ENCODE peak calls at places on chromosomes 5 and 9, in seven cellular contexts. One of them, this sample, is unnamed.
A peak's percentile ranks its signal among the peaks of the same experiment; 100 is the strongest.

GRCh38 chr5:145587308-145588071 is 247.7 kb downstream of the PRELID2 start:
- DNase-seq in A549: peak; percentile 45
- DNase-seq in effector memory CD4-positive, alpha-beta T cell: no peak
- DNase-seq in A673: peak; percentile 23
- DNase-seq in PC-9: peak; percentile 73
- DNase-seq in colonic mucosa: no peak
- DNase-seq in thoracic aorta: no peak
- DNase-seq in this sample: no peak

GRCh38 chr5:59238126-59238902 is 655.2 kb downstream of the PDE4D start:
- DNase-seq in A549: no peak
- DNase-seq in effector memory CD4-positive, alpha-beta T cell: no peak
- DNase-seq in A673: no peak
- DNase-seq in PC-9: no peak
- DNase-seq in colonic mucosa: no peak
- DNase-seq in thoracic aorta: no peak
- DNase-seq in this sample: no peak

GRCh38 chr9:124203818-124204217 is 53.9 kb upstream of the NEK6 start:
- DNase-seq in A549: no peak
- DNase-seq in effector memory CD4-positive, alpha-beta T cell: no peak
- DNase-seq in A673: no peak
- DNase-seq in PC-9: no peak
- DNase-seq in colonic mucosa: no peak
- DNase-seq in thoracic aorta: no peak
- DNase-seq in this sample: no peak

GRCh38 chr9:113997610-113998009 is 80.5 kb downstream of the AMBP start:
- DNase-seq in A549: no peak
- DNase-seq in effector memory CD4-positive, alpha-beta T cell: no peak
- DNase-seq in A673: no peak
- DNase-seq in PC-9: no peak
- DNase-seq in colonic mucosa: no peak
- DNase-seq in thoracic aorta: no peak
- DNase-seq in this sample: no peak

GRCh38 chr5:170280090-170280493 is 17.5 kb downstream of the LCP2 start:
- DNase-seq in A549: no peak
- DNase-seq in effector memory CD4-positive, alpha-beta T cell: no peak
- DNase-seq in A673: no peak
- DNase-seq in PC-9: no peak
- DNase-seq in colonic mucosa: no peak
- DNase-seq in thoracic aorta: no peak
- DNase-seq in this sample: no peak

GRCh38 chr5:12777342-12777741 is 873.1 kb upstream of the CTNND2 start:
- DNase-seq in A549: no peak
- DNase-seq in effector memory CD4-positive, alpha-beta T cell: no peak
- DNase-seq in A673: no peak
- DNase-seq in PC-9: no peak
- DNase-seq in colonic mucosa: no peak
- DNase-seq in thoracic aorta: no peak
- DNase-seq in this sample: no peak

GRCh38 chr9:134547161-134548100 is 94.2 kb upstream of the COL5A1 start:
- DNase-seq in A549: no peak
- DNase-seq in effector memory CD4-positive, alpha-beta T cell: no peak
- DNase-seq in A673: no peak
- DNase-seq in PC-9: no peak
- DNase-seq in colonic mucosa: no peak
- DNase-seq in thoracic aorta: no peak
- DNase-seq in this sample: no peak

GRCh38 chr9:133307271-133307670 is 28.7 kb downstream of the SURF6 start:
- DNase-seq in A549: no peak
- DNase-seq in effector memory CD4-positive, alpha-beta T cell: no peak
- DNase-seq in A673: no peak
- DNase-seq in PC-9: no peak
- DNase-seq in colonic mucosa: no peak
- DNase-seq in thoracic aorta: no peak
- DNase-seq in this sample: no peak

GRCh38 chr9:16318516-16319060 is 551.9 kb downstream of the BNC2 start:
- DNase-seq in A549: no peak
- DNase-seq in effector memory CD4-positive, alpha-beta T cell: no peak
- DNase-seq in A673: no peak
- DNase-seq in PC-9: no peak
- DNase-seq in colonic mucosa: no peak
- DNase-seq in thoracic aorta: no peak
- DNase-seq in this sample: no peak

GRCh38 chr5:109992264-109992915 is 302.7 kb downstream of the MAN2A1 start:
- DNase-seq in A549: no peak
- DNase-seq in effector memory CD4-positive, alpha-beta T cell: no peak
- DNase-seq in A673: no peak
- DNase-seq in PC-9: no peak
- DNase-seq in colonic mucosa: no peak
- DNase-seq in thoracic aorta: no peak
- DNase-seq in this sample: no peak

GRCh38 chr5:153999995-154000394 is 38.7 kb downstream of the FAM114A2 start:
- DNase-seq in A549: no peak
- DNase-seq in effector memory CD4-positive, alpha-beta T cell: no peak
- DNase-seq in A673: no peak
- DNase-seq in PC-9: no peak
- DNase-seq in colonic mucosa: no peak
- DNase-seq in thoracic aorta: no peak
- DNase-seq in this sample: no peak

GRCh38 chr5:32326216-32326772 is 13.6 kb upstream of the MTMR12 start:
- DNase-seq in A549: no peak
- DNase-seq in effector memory CD4-positive, alpha-beta T cell: no peak
- DNase-seq in A673: no peak
- DNase-seq in PC-9: peak; percentile 74
- DNase-seq in colonic mucosa: no peak
- DNase-seq in thoracic aorta: no peak
- DNase-seq in this sample: no peak

GRCh38 chr5:121285861-121286527 is 565.7 kb upstream of the FTMT start:
- DNase-seq in A549: no peak
- DNase-seq in effector memory CD4-positive, alpha-beta T cell: no peak
- DNase-seq in A673: no peak
- DNase-seq in PC-9: no peak
- DNase-seq in colonic mucosa: no peak
- DNase-seq in thoracic aorta: no peak
- DNase-seq in this sample: no peak

GRCh38 chr9:83061036-83061435 is 1.9 kb downstream of the RASEF start:
- DNase-seq in A549: peak; percentile 44
- DNase-seq in effector memory CD4-positive, alpha-beta T cell: no peak
- DNase-seq in A673: no peak
- DNase-seq in PC-9: peak; percentile 93
- DNase-seq in colonic mucosa: peak; percentile 61
- DNase-seq in thoracic aorta: no peak
- DNase-seq in this sample: no peak

GRCh38 chr9:71876106-71876505 is 34.9 kb downstream of the ABHD17B start:
- DNase-seq in A549: no peak
- DNase-seq in effector memory CD4-positive, alpha-beta T cell: no peak
- DNase-seq in A673: no peak
- DNase-seq in PC-9: no peak
- DNase-seq in colonic mucosa: no peak
- DNase-seq in thoracic aorta: no peak
- DNase-seq in this sample: no peak

GRCh38 chr9:4855861-4856260 is 63.1 kb downstream of the RCL1 start:
- DNase-seq in A549: no peak
- DNase-seq in effector memory CD4-positive, alpha-beta T cell: no peak
- DNase-seq in A673: no peak
- DNase-seq in PC-9: no peak
- DNase-seq in colonic mucosa: no peak
- DNase-seq in thoracic aorta: no peak
- DNase-seq in this sample: no peak

GRCh38 chr9:105415344-105415980 is 32.4 kb upstream of the FSD1L start:
- DNase-seq in A549: peak; percentile 59
- DNase-seq in effector memory CD4-positive, alpha-beta T cell: peak; percentile 19
- DNase-seq in A673: peak; percentile 66
- DNase-seq in PC-9: no peak
- DNase-seq in colonic mucosa: peak; percentile 72
- DNase-seq in thoracic aorta: no peak
- DNase-seq in this sample: no peak

GRCh38 chr5:93141969-93142368 is 439.1 kb downstream of the NR2F1-AS1 start:
- DNase-seq in A549: no peak
- DNase-seq in effector memory CD4-positive, alpha-beta T cell: no peak
- DNase-seq in A673: no peak
- DNase-seq in PC-9: no peak
- DNase-seq in colonic mucosa: no peak
- DNase-seq in thoracic aorta: no peak
- DNase-seq in this sample: no peak

GRCh38 chr5:96869372-96869641 is 7.0 kb upstream of the ERAP2 start:
- DNase-seq in A549: no peak
- DNase-seq in effector memory CD4-positive, alpha-beta T cell: no peak
- DNase-seq in A673: no peak
- DNase-seq in PC-9: no peak
- DNase-seq in colonic mucosa: no peak
- DNase-seq in thoracic aorta: no peak
- DNase-seq in this sample: no peak

GRCh38 chr5:146461319-146461718 is 14.2 kb downstream of the TCERG1 start:
- DNase-seq in A549: no peak
- DNase-seq in effector memory CD4-positive, alpha-beta T cell: no peak
- DNase-seq in A673: peak; percentile 43
- DNase-seq in PC-9: no peak
- DNase-seq in colonic mucosa: no peak
- DNase-seq in thoracic aorta: no peak
- DNase-seq in this sample: no peak

GRCh38 chr5:14109041-14109747 is 33.9 kb upstream of the TRIO start:
- DNase-seq in A549: no peak
- DNase-seq in effector memory CD4-positive, alpha-beta T cell: no peak
- DNase-seq in A673: peak; percentile 36
- DNase-seq in PC-9: no peak
- DNase-seq in colonic mucosa: peak; percentile 22
- DNase-seq in thoracic aorta: peak; percentile 17
- DNase-seq in this sample: no peak

GRCh38 chr5:148255456-148255855 is 13.1 kb upstream of the SPINK13 start:
- DNase-seq in A549: no peak
- DNase-seq in effector memory CD4-positive, alpha-beta T cell: no peak
- DNase-seq in A673: no peak
- DNase-seq in PC-9: no peak
- DNase-seq in colonic mucosa: no peak
- DNase-seq in thoracic aorta: no peak
- DNase-seq in this sample: no peak
- H3K9me3 ChIP-seq in A549: no peaks in the 10 kb centered on the region
- H3K9me3 ChIP-seq in effector memory CD4-positive, alpha-beta T cell: no peaks in the 10 kb centered on the region
- H3K9me3 ChIP-seq in A673: no peaks in the 10 kb centered on the region
- H3K9me3 ChIP-seq in PC-9: no peaks in the 10 kb centered on the region
- H3K9me3 ChIP-seq in colonic mucosa: no peaks in the 10 kb centered on the region
- H3K9me3 ChIP-seq in thoracic aorta: peaks cover 14% of the 10 kb centered on the region
- H3K9me3 ChIP-seq in this sample: no peaks in the 10 kb centered on the region

DNA sequence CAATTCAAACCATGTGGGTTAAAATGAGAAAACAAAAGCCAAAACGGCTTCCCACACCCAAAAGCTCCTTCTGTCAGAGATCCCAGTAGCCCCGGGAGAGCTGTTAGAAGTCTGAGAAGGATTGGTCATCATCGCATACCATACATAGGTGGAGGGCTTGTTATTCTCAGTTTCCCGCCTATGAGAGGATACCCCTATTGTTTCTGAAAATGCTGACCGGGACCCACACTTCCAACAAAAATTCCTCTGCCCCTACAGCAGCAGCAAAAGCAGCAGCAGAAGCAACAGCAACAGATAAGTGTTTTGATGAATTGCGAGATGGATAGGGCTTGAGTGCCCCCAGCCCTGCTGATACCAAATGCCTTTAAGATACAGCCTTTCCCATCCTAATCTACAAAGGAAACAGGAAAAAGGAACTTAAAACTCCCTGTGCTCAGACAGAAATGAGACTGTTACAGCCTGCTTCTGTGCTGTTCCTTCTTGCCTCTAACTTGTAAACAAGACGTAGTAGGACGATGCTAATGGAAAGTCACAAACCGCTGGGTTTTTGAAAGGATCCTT is at the start of gene TEK:
- DNase-seq in A549: no peak
- DNase-seq in effector memory CD4-positive, alpha-beta T cell: no peak
- DNase-seq in A673: no peak
- DNase-seq in PC-9: no peak
- DNase-seq in colonic mucosa: no peak
- DNase-seq in thoracic aorta: no peak
- DNase-seq in this sample: no peak
- H3K4me3 ChIP-seq in A549: no peak within 1 kb of the TSS
- H3K4me3 ChIP-seq in effector memory CD4-positive, alpha-beta T cell: no peak within 1 kb of the TSS
- H3K4me3 ChIP-seq in A673: no peak within 1 kb of the TSS
- H3K4me3 ChIP-seq in PC-9: no peak within 1 kb of the TSS
- H3K4me3 ChIP-seq in colonic mucosa: no peak within 1 kb of the TSS
- H3K4me3 ChIP-seq in thoracic aorta: peak within 1 kb of the TSS; percentile 11
- H3K4me3 ChIP-seq in this sample: peak within 1 kb of the TSS; percentile 30

GRCh38 chr9:122614362-122614761 is at the start of gene OR1Q1:
- DNase-seq in A549: no peak
- DNase-seq in effector memory CD4-positive, alpha-beta T cell: no peak
- DNase-seq in A673: no peak
- DNase-seq in PC-9: no peak
- DNase-seq in colonic mucosa: no peak
- DNase-seq in thoracic aorta: no peak
- DNase-seq in this sample: no peak
- H3K9me3 ChIP-seq in A549: no peaks in the 10 kb centered on the region
- H3K9me3 ChIP-seq in effector memory CD4-positive, alpha-beta T cell: no peaks in the 10 kb centered on the region
- H3K9me3 ChIP-seq in A673: no peaks in the 10 kb centered on the region
- H3K9me3 ChIP-seq in PC-9: no peaks in the 10 kb centered on the region
- H3K9me3 ChIP-seq in colonic mucosa: no peaks in the 10 kb centered on the region
- H3K9me3 ChIP-seq in thoracic aorta: no peaks in the 10 kb centered on the region
- H3K9me3 ChIP-seq in this sample: no peaks in the 10 kb centered on the region

GRCh38 chr9:137305788-137306545 is 3.9 kb upstream of the NRARP start:
- DNase-seq in A549: no peak
- DNase-seq in effector memory CD4-positive, alpha-beta T cell: no peak
- DNase-seq in A673: no peak
- DNase-seq in PC-9: no peak
- DNase-seq in colonic mucosa: no peak
- DNase-seq in thoracic aorta: no peak
- DNase-seq in this sample: no peak

GRCh38 chr9:137307255-137308101 is 5.4 kb upstream of the NRARP start:
- DNase-seq in A549: no peak
- DNase-seq in effector memory CD4-positive, alpha-beta T cell: no peak
- DNase-seq in A673: no peak
- DNase-seq in PC-9: no peak
- DNase-seq in colonic mucosa: peak; percentile 88
- DNase-seq in thoracic aorta: no peak
- DNase-seq in this sample: no peak

GRCh38 chr9:137308102-137308619 is 6.1 kb upstream of the NRARP start:
- DNase-seq in A549: no peak
- DNase-seq in effector memory CD4-positive, alpha-beta T cell: no peak
- DNase-seq in A673: no peak
- DNase-seq in PC-9: no peak
- DNase-seq in colonic mucosa: no peak
- DNase-seq in thoracic aorta: no peak
- DNase-seq in this sample: no peak

GRCh38 chr9:137305060-137305787 is 3.2 kb upstream of the NRARP start:
- DNase-seq in A549: no peak
- DNase-seq in effector memory CD4-positive, alpha-beta T cell: peak; percentile 28
- DNase-seq in A673: no peak
- DNase-seq in PC-9: no peak
- DNase-seq in colonic mucosa: peak; percentile 88
- DNase-seq in thoracic aorta: no peak
- DNase-seq in this sample: no peak

GRCh38 chr9:137306546-137307254 is 4.6 kb upstream of the NRARP start:
- DNase-seq in A549: no peak
- DNase-seq in effector memory CD4-positive, alpha-beta T cell: no peak
- DNase-seq in A673: no peak
- DNase-seq in PC-9: no peak
- DNase-seq in colonic mucosa: peak; percentile 51
- DNase-seq in thoracic aorta: no peak
- DNase-seq in this sample: no peak
- H3K4me3 ChIP-seq in A549: no peak overlapping the region
- H3K4me3 ChIP-seq in effector memory CD4-positive, alpha-beta T cell: no peak overlapping the region
- H3K4me3 ChIP-seq in A673: no peak overlapping the region
- H3K4me3 ChIP-seq in PC-9: no peak overlapping the region
- H3K4me3 ChIP-seq in colonic mucosa: peak overlapping the region; percentile 25
- H3K4me3 ChIP-seq in thoracic aorta: no peak overlapping the region
- H3K4me3 ChIP-seq in this sample: peak overlapping the region; percentile 14

This sample was measured in esophagus squamous epithelium.